ENCODE peak calls at places on chromosomes 13 and 19, in four cellular contexts. One of them, this sample, is unnamed. For H3K4me1, the result is how much of the 10 kb centered on the place peaks cover.

GRCh38 chr13:44573790-44574465 is 2.2 kb downstream of the TSC22D1 start:
- DNase-seq in DND-41: no peak
- DNase-seq in colonic mucosa: no peak
- DNase-seq in body of pancreas: peak
- DNase-seq in this sample: peak

GRCh38 chr13:37192986-37193385 is 87.5 kb upstream of the CSNK1A1L start:
- DNase-seq in DND-41: no peak
- DNase-seq in colonic mucosa: no peak
- DNase-seq in body of pancreas: no peak
- DNase-seq in this sample: no peak

GRCh38 chr19:1136201-1136600 is 32.4 kb downstream of the GPX4 start:
- DNase-seq in DND-41: no peak
- DNase-seq in colonic mucosa: peak
- DNase-seq in body of pancreas: no peak
- DNase-seq in this sample: no peak

GRCh38 chr19:1130801-1131717 is 27.3 kb downstream of the GPX4 start:
- DNase-seq in DND-41: no peak
- DNase-seq in colonic mucosa: no peak
- DNase-seq in body of pancreas: no peak
- DNase-seq in this sample: no peak

GRCh38 chr13:45538382-45538781 is 73.6 kb downstream of the COG3 start:
- DNase-seq in DND-41: no peak
- DNase-seq in colonic mucosa: no peak
- DNase-seq in body of pancreas: no peak
- DNase-seq in this sample: no peak

GRCh38 chr19:40163541-40164129 is 27.6 kb upstream of the MAP3K10 start:
- DNase-seq in DND-41: no peak
- DNase-seq in colonic mucosa: no peak
- DNase-seq in body of pancreas: no peak
- DNase-seq in this sample: peak

GRCh38 chr19:34645551-34645950 is 31.4 kb downstream of the SCGB2B2 start:
- DNase-seq in DND-41: no peak
- DNase-seq in colonic mucosa: no peak
- DNase-seq in body of pancreas: no peak
- DNase-seq in this sample: no peak

GRCh38 chr19:3183721-3184641 is 1.7 kb upstream of the NCLN start:
- DNase-seq in DND-41: no peak
- DNase-seq in colonic mucosa: no peak
- DNase-seq in body of pancreas: no peak
- DNase-seq in this sample: peak

GRCh38 chr19:5955638-5955935 is 22.4 kb downstream of the RANBP3 start:
- DNase-seq in DND-41: no peak
- DNase-seq in colonic mucosa: no peak
- DNase-seq in body of pancreas: no peak
- DNase-seq in this sample: no peak
- H3K4me1 ChIP-seq in DND-41: under half
- H3K4me1 ChIP-seq in colonic mucosa: under half
- H3K4me1 ChIP-seq in body of pancreas: half or more
- H3K4me1 ChIP-seq in this sample: half or more

GRCh38 chr19:45865269-45865948 is 1.3 kb downstream of the FOXA3 start:
- DNase-seq in DND-41: no peak
- DNase-seq in colonic mucosa: peak
- DNase-seq in body of pancreas: no peak
- DNase-seq in this sample: no peak

GRCh38 chr19:45863335-45863839 is 440 bp upstream of the SYMPK start:
- DNase-seq in DND-41: no peak
- DNase-seq in colonic mucosa: no peak
- DNase-seq in body of pancreas: no peak
- DNase-seq in this sample: no peak

GRCh38 chr19:45862564-45863334 is at the start of gene SYMPK:
- DNase-seq in DND-41: peak
- DNase-seq in colonic mucosa: peak
- DNase-seq in body of pancreas: peak
- DNase-seq in this sample: peak

GRCh38 chr19:45864629-45865082 is 530 bp downstream of the FOXA3 start:
- DNase-seq in DND-41: no peak
- DNase-seq in colonic mucosa: no peak
- DNase-seq in body of pancreas: no peak
- DNase-seq in this sample: no peak

GRCh38 chr19:45863840-45864628 is at the start of gene FOXA3:
- DNase-seq in DND-41: no peak
- DNase-seq in colonic mucosa: peak
- DNase-seq in body of pancreas: peak
- DNase-seq in this sample: peak
- H3K27ac ChIP-seq in DND-41: peak
- H3K27ac ChIP-seq in colonic mucosa: peak
- H3K27ac ChIP-seq in body of pancreas: peak
- H3K27ac ChIP-seq in this sample: no peak

DNA sequence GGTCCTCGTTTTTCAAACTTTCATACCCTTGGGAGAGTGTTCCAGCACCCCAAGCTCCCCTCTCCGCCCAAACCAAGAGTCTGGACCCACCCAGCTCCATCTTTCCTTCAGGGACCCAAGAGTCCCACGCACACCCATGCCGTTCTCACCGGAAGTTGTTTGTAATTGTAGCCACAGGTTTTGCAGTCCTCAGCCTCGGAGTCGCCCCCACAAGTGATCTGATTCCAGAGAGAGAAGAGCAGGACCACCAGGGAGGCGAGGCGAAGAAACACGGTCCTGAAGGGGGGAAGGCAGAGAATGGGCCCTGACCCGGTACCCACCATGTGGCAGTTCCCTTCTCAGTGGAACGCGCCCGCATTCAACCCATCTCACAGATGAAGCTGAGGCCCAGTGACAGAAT is 3.4 kb upstream of the LENG1 start:
- DNase-seq in DND-41: peak
- DNase-seq in colonic mucosa: no peak
- DNase-seq in body of pancreas: no peak
- DNase-seq in this sample: no peak
- H3K4me3 ChIP-seq in DND-41: peak
- H3K4me3 ChIP-seq in colonic mucosa: peak
- H3K4me3 ChIP-seq in body of pancreas: no peak
- H3K4me3 ChIP-seq in this sample: peak

DNA sequence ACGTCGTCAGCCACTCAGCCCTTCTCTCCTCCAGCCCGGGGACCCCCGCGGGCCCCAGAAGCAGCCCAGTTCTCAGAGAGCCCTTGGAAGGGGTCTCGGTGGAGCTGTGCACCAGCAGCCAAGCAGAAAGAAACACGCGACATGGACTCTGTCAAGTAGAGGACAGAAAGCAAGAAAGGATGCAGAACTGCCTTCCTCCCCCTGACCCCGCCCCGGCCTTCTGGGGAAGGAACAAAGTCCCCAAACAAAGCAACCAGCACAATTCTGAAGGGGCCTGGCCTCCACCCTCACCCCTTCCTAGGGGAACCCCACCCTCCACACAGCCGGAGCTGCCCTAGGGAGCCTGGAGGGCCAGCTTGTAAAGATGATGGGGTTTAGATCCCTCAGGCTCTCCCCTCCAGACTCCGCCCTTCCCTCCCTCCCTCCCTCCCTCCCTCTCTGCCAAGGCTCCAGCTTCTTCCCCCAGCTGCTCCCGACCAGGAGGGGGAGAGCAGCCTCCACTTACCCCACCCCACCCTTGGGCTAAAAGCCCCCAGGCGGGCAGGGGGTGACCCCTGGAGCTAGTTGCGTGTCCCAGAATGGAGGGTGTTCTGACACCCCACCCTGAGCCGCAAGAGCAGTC is 7.8 kb downstream of the LYL1 start:
- DNase-seq in DND-41: no peak
- DNase-seq in colonic mucosa: no peak
- DNase-seq in body of pancreas: no peak
- DNase-seq in this sample: no peak
- H3K4me1 ChIP-seq in DND-41: under half
- H3K4me1 ChIP-seq in colonic mucosa: under half
- H3K4me1 ChIP-seq in body of pancreas: under half
- H3K4me1 ChIP-seq in this sample: half or more

DNA sequence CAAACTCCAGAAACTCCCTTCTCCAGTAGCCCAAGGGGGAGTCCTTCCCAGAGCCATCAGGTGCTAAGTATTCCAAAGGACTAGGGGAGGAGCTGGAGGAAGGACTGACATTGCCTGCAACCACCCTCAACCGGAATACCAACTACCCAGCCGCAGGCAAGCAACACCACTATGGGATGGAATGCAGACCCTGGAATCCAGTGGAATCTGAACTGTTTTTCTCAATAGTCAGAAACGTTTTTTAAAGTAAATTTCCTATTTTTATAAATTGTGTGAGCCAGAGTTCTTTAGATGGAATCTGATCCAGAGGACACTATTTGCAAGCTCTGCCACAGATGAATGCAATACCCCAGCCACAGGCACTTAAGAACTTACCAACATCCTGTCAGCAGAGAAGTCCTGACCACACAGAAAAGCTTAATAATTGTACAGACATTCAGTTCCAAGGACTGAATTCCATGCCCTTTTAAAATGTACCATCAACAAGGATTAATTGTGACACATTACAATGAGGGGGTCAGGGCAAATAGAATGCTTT is 92.1 kb downstream of the USP12 start:
- DNase-seq in DND-41: no peak
- DNase-seq in colonic mucosa: no peak
- DNase-seq in body of pancreas: no peak
- DNase-seq in this sample: peak
- H3K27ac ChIP-seq in DND-41: no peak
- H3K27ac ChIP-seq in colonic mucosa: no peak
- H3K27ac ChIP-seq in body of pancreas: no peak
- H3K27ac ChIP-seq in this sample: no peak

GRCh38 chr19:18961767-18962423 is 20.9 kb upstream of the HOMER3 start:
- DNase-seq in DND-41: no peak
- DNase-seq in colonic mucosa: no peak
- DNase-seq in body of pancreas: no peak
- DNase-seq in this sample: peak
- H3K4me3 ChIP-seq in DND-41: no peak
- H3K4me3 ChIP-seq in colonic mucosa: no peak
- H3K4me3 ChIP-seq in body of pancreas: no peak
- H3K4me3 ChIP-seq in this sample: no peak

GRCh38 chr13:46598140-46598819 is 45.3 kb downstream of the LRCH1 start:
- DNase-seq in DND-41: no peak
- DNase-seq in colonic mucosa: no peak
- DNase-seq in body of pancreas: no peak
- DNase-seq in this sample: no peak
- H3K4me1 ChIP-seq in DND-41: under half
- H3K4me1 ChIP-seq in colonic mucosa: under half
- H3K4me1 ChIP-seq in body of pancreas: under half
- H3K4me1 ChIP-seq in this sample: under half

This sample was measured in CD4-positive, CD25-positive, alpha-beta regulatory T cell.